ENCODE peak calls at places on chromosomes 4 and X, in seven cellular contexts. One of them, this sample, is unnamed.

GRCh38 chr4:121277194-121278105 is 103.4 kb downstream of the QRFPR start:
- DNase-seq in H1: no peak
- DNase-seq in SK-N-SH: peak; percentile 4
- DNase-seq in GM12878: no peak
- DNase-seq in K562: no peak
- DNase-seq in HepG2: peak; percentile 27
- DNase-seq in GM12891: no peak
- DNase-seq in this sample: no peak

GRCh38 chr4:189202182-189202868 is 738.3 kb upstream of the FRG1 start:
- DNase-seq in K562: peak; percentile 38
- DNase-seq in GM12891: peak; percentile 7
- DNase-seq in SK-N-SH: peak; percentile 45
- DNase-seq in GM12878: no peak
- DNase-seq in H1: peak; percentile 72
- DNase-seq in HepG2: peak; percentile 9
- DNase-seq in this sample: no peak

GRCh38 chr4:186368291-186368690 is 102.3 kb downstream of the F11 start:
- DNase-seq in SK-N-SH: no peak
- DNase-seq in GM12891: no peak
- DNase-seq in K562: no peak
- DNase-seq in H1: no peak
- DNase-seq in HepG2: no peak
- DNase-seq in GM12878: no peak
- DNase-seq in this sample: no peak

GRCh38 chr4:3807311-3807710 is 41.1 kb downstream of the ADRA2C start:
- DNase-seq in H1: no peak
- DNase-seq in HepG2: no peak
- DNase-seq in SK-N-SH: no peak
- DNase-seq in GM12891: no peak
- DNase-seq in GM12878: no peak
- DNase-seq in K562: no peak
- DNase-seq in this sample: no peak

GRCh38 chr4:16967722-16968121 is 69.3 kb upstream of the LDB2 start:
- DNase-seq in SK-N-SH: no peak
- DNase-seq in HepG2: no peak
- DNase-seq in K562: no peak
- DNase-seq in GM12891: no peak
- DNase-seq in H1: no peak
- DNase-seq in GM12878: no peak
- DNase-seq in this sample: no peak

GRCh38 chrX:118216488-118216887 is 99.9 kb upstream of the KLHL13 start:
- DNase-seq in GM12878: no peak
- DNase-seq in HepG2: no peak
- DNase-seq in K562: no peak
- DNase-seq in H1: no peak
- DNase-seq in GM12891: no peak
- DNase-seq in SK-N-SH: no peak
- DNase-seq in this sample: no peak

GRCh38 chrX:15680401-15680800 is 15.8 kb upstream of the CLTRN start:
- DNase-seq in HepG2: no peak
- DNase-seq in GM12891: no peak
- DNase-seq in H1: no peak
- DNase-seq in K562: peak; percentile 23
- DNase-seq in SK-N-SH: no peak
- DNase-seq in GM12878: no peak
- DNase-seq in this sample: no peak

GRCh38 chrX:13750812-13751211 is 16.3 kb downstream of the OFD1 start:
- DNase-seq in GM12878: no peak
- DNase-seq in H1: no peak
- DNase-seq in HepG2: no peak
- DNase-seq in GM12891: no peak
- DNase-seq in K562: no peak
- DNase-seq in SK-N-SH: no peak
- DNase-seq in this sample: no peak

GRCh38 chr4:88533937-88534750 is 10.6 kb upstream of the PYURF start:
- DNase-seq in SK-N-SH: no peak
- DNase-seq in K562: no peak
- DNase-seq in GM12891: no peak
- DNase-seq in GM12878: no peak
- DNase-seq in H1: no peak
- DNase-seq in HepG2: no peak
- DNase-seq in this sample: no peak

GRCh38 chr4:185210102-185210981 is 944 bp downstream of the SNX25 start:
- DNase-seq in SK-N-SH: peak; percentile 82
- DNase-seq in K562: peak; percentile 52
- DNase-seq in HepG2: peak; percentile 13
- DNase-seq in GM12891: no peak
- DNase-seq in H1: peak; percentile 71
- DNase-seq in GM12878: no peak
- DNase-seq in this sample: no peak

GRCh38 chr4:161522031-161522430 is 641.8 kb downstream of the FSTL5 start:
- DNase-seq in HepG2: no peak
- DNase-seq in GM12878: no peak
- DNase-seq in K562: no peak
- DNase-seq in SK-N-SH: no peak
- DNase-seq in GM12891: no peak
- DNase-seq in H1: no peak
- DNase-seq in this sample: no peak

GRCh38 chr4:163587867-163588266 is 93.4 kb downstream of the TMA16 start:
- DNase-seq in H1: peak; percentile 54
- DNase-seq in GM12878: peak; percentile 73
- DNase-seq in K562: no peak
- DNase-seq in SK-N-SH: peak; percentile 16
- DNase-seq in HepG2: peak; percentile 16
- DNase-seq in GM12891: no peak
- DNase-seq in this sample: no peak

GRCh38 chr4:94889961-94890360 is 132.2 kb downstream of the BMPR1B start:
- DNase-seq in GM12878: no peak
- DNase-seq in HepG2: no peak
- DNase-seq in SK-N-SH: no peak
- DNase-seq in H1: no peak
- DNase-seq in K562: no peak
- DNase-seq in GM12891: no peak
- DNase-seq in this sample: no peak

GRCh38 chrX:120790552-120790951 is 85.1 kb downstream of the CT47B1 start:
- DNase-seq in H1: no peak
- DNase-seq in GM12878: no peak
- DNase-seq in K562: no peak
- DNase-seq in SK-N-SH: no peak
- DNase-seq in HepG2: no peak
- DNase-seq in GM12891: no peak
- DNase-seq in this sample: no peak

GRCh38 chr4:139817657-139818452 is 152.2 kb downstream of the MGST2 start:
- DNase-seq in GM12891: no peak
- DNase-seq in GM12878: no peak
- DNase-seq in K562: no peak
- DNase-seq in SK-N-SH: no peak
- DNase-seq in H1: no peak
- DNase-seq in HepG2: no peak
- DNase-seq in this sample: no peak

GRCh38 chr4:182144621-182145359 is 98.4 kb upstream of the TENM3 start:
- DNase-seq in GM12891: peak; percentile 26
- DNase-seq in H1: peak; percentile 65
- DNase-seq in GM12878: no peak
- DNase-seq in K562: no peak
- DNase-seq in SK-N-SH: peak; percentile 84
- DNase-seq in HepG2: no peak
- DNase-seq in this sample: no peak

GRCh38 chr4:24411299-24411698 is 173.1 kb downstream of the DHX15 start:
- DNase-seq in K562: no peak
- DNase-seq in H1: no peak
- DNase-seq in GM12878: no peak
- DNase-seq in HepG2: no peak
- DNase-seq in SK-N-SH: no peak
- DNase-seq in GM12891: no peak
- DNase-seq in this sample: no peak

GRCh38 chr4:6008766-6009385 is 9.4 kb downstream of the C4orf50 start:
- DNase-seq in HepG2: no peak
- DNase-seq in GM12891: no peak
- DNase-seq in H1: no peak
- DNase-seq in K562: no peak
- DNase-seq in SK-N-SH: no peak
- DNase-seq in GM12878: no peak
- DNase-seq in this sample: no peak

GRCh38 chr4:133146574-133147198 is 2.4 kb upstream of the PCDH10 start:
- DNase-seq in GM12878: no peak
- DNase-seq in H1: peak; percentile 86
- DNase-seq in HepG2: peak; percentile 15
- DNase-seq in SK-N-SH: peak; percentile 52
- DNase-seq in K562: peak; percentile 28
- DNase-seq in GM12891: peak; percentile 21
- DNase-seq in this sample: no peak

GRCh38 chrX:40303256-40304077 is 205.7 kb upstream of the BCOR start:
- DNase-seq in HepG2: no peak
- DNase-seq in GM12891: no peak
- DNase-seq in SK-N-SH: no peak
- DNase-seq in K562: no peak
- DNase-seq in GM12878: no peak
- DNase-seq in H1: no peak
- DNase-seq in this sample: no peak

GRCh38 chrX:98459669-98460068 is 1576.0 kb downstream of the RPA4 start:
- DNase-seq in GM12878: no peak
- DNase-seq in GM12891: no peak
- DNase-seq in H1: no peak
- DNase-seq in SK-N-SH: no peak
- DNase-seq in K562: no peak
- DNase-seq in HepG2: no peak
- DNase-seq in this sample: no peak

GRCh38 chr4:19776021-19776459 is 475.7 kb upstream of the SLIT2 start:
- DNase-seq in H1: no peak
- DNase-seq in GM12891: no peak
- DNase-seq in K562: no peak
- DNase-seq in SK-N-SH: no peak
- DNase-seq in HepG2: no peak
- DNase-seq in GM12878: no peak
- DNase-seq in this sample: no peak

GRCh38 chr4:118849867-118850812 is 14.2 kb upstream of the SEC24D start:
- DNase-seq in GM12891: no peak
- DNase-seq in H1: no peak
- DNase-seq in HepG2: no peak
- DNase-seq in SK-N-SH: no peak
- DNase-seq in GM12878: no peak
- DNase-seq in K562: no peak
- DNase-seq in this sample: no peak

DNA sequence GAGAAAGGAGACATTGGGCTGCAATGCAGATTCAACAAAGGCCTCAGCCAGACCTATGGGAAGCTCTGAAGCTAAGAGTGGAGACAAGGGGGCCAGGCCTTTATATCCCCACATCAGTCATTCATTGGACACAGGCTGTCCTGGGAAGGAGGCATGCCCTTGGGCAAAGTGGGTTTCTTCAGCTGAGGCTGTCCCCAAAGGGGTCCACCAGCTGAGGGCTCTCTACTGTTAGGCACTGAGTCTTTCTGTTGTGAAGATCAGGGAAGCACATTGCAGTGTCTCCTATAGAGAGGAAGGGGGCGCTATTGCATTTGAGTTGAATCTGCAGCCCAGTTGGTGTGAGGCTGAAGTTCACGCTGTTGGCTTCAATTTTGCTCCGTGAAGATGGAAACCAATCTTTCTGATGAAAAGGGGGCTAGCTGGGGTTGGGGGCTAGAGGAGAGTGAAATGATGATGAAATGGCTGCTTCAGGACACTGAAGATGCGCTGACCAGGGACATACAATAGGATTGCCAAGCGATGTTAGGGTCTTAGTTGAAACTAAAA is 48.0 kb downstream of the SLC25A5 start:
- DNase-seq in GM12891: peak; percentile 43
- DNase-seq in K562: peak; percentile 71
- DNase-seq in SK-N-SH: peak; percentile 75
- DNase-seq in H1: peak; percentile 43
- DNase-seq in HepG2: peak; percentile 57
- DNase-seq in GM12878: peak; percentile 39
- DNase-seq in this sample: peak; percentile 53
- TF ChIP-seq TAF1 in GM12891: no peak
- TF ChIP-seq TAF1 in K562: no peak
- TF ChIP-seq TAF1 in SK-N-SH: no peak
- TF ChIP-seq TAF1 in H1: no peak
- TF ChIP-seq TAF1 in HepG2: no peak
- TF ChIP-seq TAF1 in GM12878: no peak
- TF ChIP-seq TAF1 in this sample: no peak

GRCh38 chr4:167652267-167652666 is 418.0 kb upstream of the SPOCK3 start:
- DNase-seq in GM12878: no peak
- DNase-seq in HepG2: no peak
- DNase-seq in K562: no peak
- DNase-seq in SK-N-SH: no peak
- DNase-seq in H1: no peak
- DNase-seq in GM12891: no peak
- DNase-seq in this sample: no peak
- TF ChIP-seq TAF1 in GM12878: no peak
- TF ChIP-seq TAF1 in HepG2: no peak
- TF ChIP-seq TAF1 in K562: no peak
- TF ChIP-seq TAF1 in SK-N-SH: no peak
- TF ChIP-seq TAF1 in H1: no peak
- TF ChIP-seq TAF1 in GM12891: no peak
- TF ChIP-seq TAF1 in this sample: no peak

DNA sequence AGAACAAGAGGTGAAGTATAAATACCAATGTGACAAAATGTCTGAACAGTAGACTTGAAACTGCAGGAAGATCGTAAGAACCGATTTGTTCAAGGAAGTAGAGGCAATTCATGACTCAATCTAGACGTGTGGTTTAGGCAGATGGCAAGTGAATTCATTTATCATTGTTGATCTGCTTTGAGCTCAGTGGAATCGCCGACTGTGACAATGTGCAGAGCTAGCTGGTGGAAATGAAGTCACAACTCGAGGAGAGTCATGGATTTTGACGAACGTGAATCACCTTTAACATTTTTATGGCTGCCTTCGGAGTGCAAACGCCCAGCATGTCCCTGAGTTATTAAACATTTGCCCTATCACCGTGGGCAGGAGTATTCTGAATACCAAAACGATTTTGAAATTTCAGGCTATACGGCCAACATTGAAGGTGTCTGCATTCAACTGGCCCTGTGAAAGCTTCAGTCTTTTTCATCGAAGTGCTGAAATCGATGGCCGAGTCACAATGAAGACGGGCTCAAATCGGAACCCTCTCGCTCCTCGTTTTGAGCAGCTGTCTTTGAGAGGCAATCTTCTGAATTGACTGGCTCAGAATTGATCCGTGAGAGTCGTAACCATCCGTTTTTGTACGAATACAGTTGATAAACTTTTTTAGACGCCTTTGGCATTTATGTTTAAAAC is 689 bp upstream of the OGT start:
- DNase-seq in GM12878: no peak
- DNase-seq in K562: no peak
- DNase-seq in GM12891: no peak
- DNase-seq in HepG2: no peak
- DNase-seq in SK-N-SH: no peak
- DNase-seq in H1: no peak
- DNase-seq in this sample: no peak
- TF ChIP-seq TAF1 in GM12878: no peak
- TF ChIP-seq TAF1 in K562: no peak
- TF ChIP-seq TAF1 in GM12891: no peak
- TF ChIP-seq TAF1 in HepG2: no peak
- TF ChIP-seq TAF1 in SK-N-SH: no peak
- TF ChIP-seq TAF1 in H1: no peak
- TF ChIP-seq TAF1 in this sample: no peak

DNA sequence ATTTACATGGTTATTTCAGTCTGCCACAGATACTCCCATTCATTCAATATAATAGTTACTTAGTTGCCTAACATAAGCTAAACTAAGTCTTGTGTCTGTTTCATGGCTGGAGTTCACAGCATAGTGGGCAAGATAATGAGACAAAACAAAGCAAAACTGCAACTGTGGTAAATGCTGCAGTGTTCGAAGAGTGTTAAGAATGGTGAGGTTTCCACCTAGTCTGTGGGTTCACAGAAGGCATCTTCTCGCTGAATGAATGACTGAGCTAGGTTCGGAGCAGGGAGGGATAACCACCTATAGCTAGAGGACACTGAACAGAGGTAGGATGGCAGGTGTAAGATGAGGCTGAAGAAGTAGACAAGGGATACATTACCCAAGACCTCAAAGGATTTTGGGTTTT is 171.0 kb downstream of the FBXW7 start:
- DNase-seq in GM12891: no peak
- DNase-seq in GM12878: no peak
- DNase-seq in K562: no peak
- DNase-seq in SK-N-SH: no peak
- DNase-seq in HepG2: no peak
- DNase-seq in H1: no peak
- DNase-seq in this sample: no peak
- TF ChIP-seq TAF1 in GM12891: no peak
- TF ChIP-seq TAF1 in GM12878: no peak
- TF ChIP-seq TAF1 in K562: no peak
- TF ChIP-seq TAF1 in SK-N-SH: no peak
- TF ChIP-seq TAF1 in HepG2: no peak
- TF ChIP-seq TAF1 in H1: no peak
- TF ChIP-seq TAF1 in this sample: no peak